ENCODE peak calls at places on chromosomes 13 and 19, in four cellular contexts. Z, D, T and R are unnamed samples.

GRCh38 chr13:28037399-28037798 is 48.9 kb upstream of the URAD start:
- DNase-seq in Z (no peak), D (no peak), T (no peak), R (no peak)

GRCh38 chr19:55112781-55113569 is 4.5 kb downstream of the PPP1R12C start:
- DNase-seq in Z (peak; percentile 37), D (no peak), T (no peak), R (no peak)

GRCh38 chr13:64925284-64925683 is 2304.9 kb downstream of the PCDH9 start:
- DNase-seq in Z (no peak), D (no peak), T (no peak), R (peak; percentile 9)

GRCh38 chr13:97369269-97369893 is 64.6 kb upstream of the RAP2A start:
- DNase-seq in Z (no peak), D (no peak), T (no peak), R (no peak)

GRCh38 chr19:17873661-17874422 is 2.1 kb downstream of the SLC5A5 start:
- DNase-seq in Z (peak; percentile 98), D (no peak), T (no peak), R (no peak)

GRCh38 chr13:101390461-101390860 is 25.8 kb downstream of the NALCN start:
- DNase-seq in Z (no peak), D (no peak), T (no peak), R (no peak)

GRCh38 chr19:1125601-1126533 is 22.1 kb downstream of the GPX4 start:
- DNase-seq in Z (no peak), D (no peak), T (no peak), R (no peak)

GRCh38 chr13:114341003-114341777 is 26.9 kb downstream of the CHAMP1 start:
- DNase-seq in Z (no peak), D (no peak), T (no peak), R (no peak)

GRCh38 chr19:46821512-46822359 is 28.9 kb downstream of the AP2S1 start:
- DNase-seq in Z (no peak), D (no peak), T (no peak), R (no peak)

GRCh38 chr13:113567681-113568080 is 16.9 kb upstream of the TFDP1 start:
- DNase-seq in Z (no peak), D (no peak), T (no peak), R (no peak)

GRCh38 chr19:14401468-14401867 is 17.7 kb downstream of the DDX39A start:
- DNase-seq in Z (no peak), D (no peak), T (no peak), R (no peak)

GRCh38 chr19:29098863-29099481 is 114.0 kb downstream of the UQCRFS1 start:
- DNase-seq in Z (no peak), D (no peak), T (no peak), R (no peak)

GRCh38 chr19:13557756-13558398 is 51.6 kb upstream of the CACNA1A start:
- DNase-seq in Z (peak; percentile 45), D (no peak), T (no peak), R (peak; percentile 57)

GRCh38 chr19:47379398-47379938 is 30.4 kb downstream of the DHX34 start:
- DNase-seq in Z (no peak), D (no peak), T (no peak), R (no peak)

GRCh38 chr19:33622505-33622808 is 704 bp downstream of the CHST8 start:
- DNase-seq in Z (no peak), D (no peak), T (no peak), R (no peak)

GRCh38 chr13:79398915-79399314 is 7.1 kb downstream of the RBM26 start:
- DNase-seq in Z (no peak), D (no peak), T (no peak), R (no peak)

GRCh38 chr13:113116871-113117271 is 5.7 kb upstream of the F10 start:
- DNase-seq in Z (no peak), D (no peak), T (no peak), R (peak; percentile 23)

GRCh38 chr19:14782978-14783545 is 4.7 kb upstream of the ADGRE2 start:
- DNase-seq in Z (no peak), D (no peak), T (no peak), R (no peak)

GRCh38 chr19:16070366-16070990 is 5.8 kb upstream of the TPM4 start:
- DNase-seq in Z (peak; percentile 57), D (no peak), T (peak; percentile 84), R (no peak)

GRCh38 chr13:33033361-33033812 is 17.2 kb downstream of the KL start:
- DNase-seq in Z (no peak), D (no peak), T (no peak), R (no peak)
- TF ChIP-seq CBX5 in Z (no peak), D (no peak), T (no peak), R (no peak)

DNA sequence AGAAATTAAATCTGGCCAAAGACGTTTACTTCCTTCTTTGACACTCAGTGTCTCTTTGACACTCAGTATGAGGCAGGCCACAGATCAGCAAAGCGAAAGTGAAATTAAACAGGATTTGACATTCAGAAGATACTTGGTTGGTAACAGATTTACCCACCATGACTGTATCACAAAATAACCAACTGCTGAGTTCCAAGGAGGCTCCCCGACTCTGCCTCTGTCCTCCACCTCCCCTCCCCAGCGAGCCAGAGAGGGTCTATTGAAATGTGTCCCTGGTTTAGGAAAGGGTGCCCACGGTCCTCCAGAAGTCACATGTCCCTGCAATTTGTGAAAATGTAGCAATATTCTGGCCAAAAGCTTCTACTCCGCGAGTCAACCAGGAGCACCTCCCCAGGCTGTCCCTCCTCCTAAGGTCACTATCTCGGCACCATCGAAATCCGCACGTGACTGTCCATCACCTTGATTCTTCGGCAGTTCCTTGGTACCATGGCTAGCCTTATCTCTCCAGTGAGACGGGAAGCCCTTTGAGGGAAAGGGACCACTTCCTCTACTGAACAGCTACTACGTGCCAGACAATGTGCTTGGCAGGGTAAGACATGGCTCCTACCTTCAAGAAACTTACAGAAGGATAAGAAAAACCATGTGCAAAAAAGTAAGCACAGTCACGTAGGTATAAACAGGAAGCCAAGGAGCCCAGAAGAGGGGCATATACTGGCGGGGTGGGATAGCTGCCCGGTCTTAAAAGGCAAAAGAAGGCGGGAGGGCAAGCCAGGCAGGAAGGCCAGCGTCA is 1.5 kb downstream of the N4BP2L1 start:
- DNase-seq in Z (no peak), D (peak; percentile 73), T (no peak), R (no peak)
- TF ChIP-seq EZH2 in Z (no peak), D (no peak), T (no peak), R (no peak)

DNA sequence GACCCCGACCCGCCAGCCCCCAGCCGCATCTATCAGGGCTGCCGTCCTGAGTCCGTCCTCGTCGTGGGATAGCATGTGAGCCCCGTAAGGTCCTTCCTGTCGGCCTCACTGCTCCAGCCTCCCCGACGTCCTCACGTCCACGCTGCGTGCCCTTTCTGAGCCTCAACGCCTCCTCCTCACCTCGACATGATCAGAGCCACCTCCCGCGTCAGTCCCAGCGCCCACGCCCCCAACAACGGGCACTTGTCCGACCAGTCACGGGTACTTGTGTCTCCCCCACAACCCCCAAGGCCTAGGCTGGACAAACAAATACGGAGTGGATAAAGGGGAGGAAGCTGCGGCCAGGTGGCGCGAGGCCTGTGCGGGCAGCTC is 665 bp downstream of the ZNF497 start:
- DNase-seq in Z (peak; percentile 69), D (no peak), T (peak; percentile 49), R (no peak)
- TF ChIP-seq HDAC6 in Z (no peak), D (no peak), T (no peak), R (no peak)

GRCh38 chr19:35750167-35750566 is 1.8 kb downstream of the LIN37 start:
- DNase-seq in Z (no peak), D (no peak), T (no peak), R (no peak)
- TF ChIP-seq CBX5 in Z (no peak), D (no peak), T (no peak), R (no peak)